ENCODE peak calls at places on chromosomes 11 and 22, in eight cellular contexts. L is A673; G is body of pancreas; S is AG04449; D is heart left ventricle; W is HFF-Myc; P is aorta; H is CD4-positive, CD25-positive, alpha-beta regulatory T cell. Q is an unnamed sample.

GRCh38 chr22:27179161-27179560 is 521.8 kb downstream of the MIAT start:
- DNase-seq in H (no peak), S (no peak), P (no peak), G (no peak), W (no peak), L (no peak), D (no peak), Q (no peak)

GRCh38 chr11:122663764-122664163 is 8.2 kb downstream of the UBASH3B start:
- DNase-seq in W (no peak), P (peak; percentile 20), D (no peak), G (no peak), L (no peak), S (no peak), H (no peak), Q (no peak)

GRCh38 chr22:30601464-30601863 is 5.5 kb upstream of the TCN2 start:
- DNase-seq in D (no peak), H (no peak), W (no peak), L (no peak), G (no peak), P (no peak), S (no peak), Q (no peak)

GRCh38 chr11:61957028-61957770 is 7.0 kb downstream of the BEST1 start:
- DNase-seq in H (no peak), W (no peak), P (peak; percentile 52), D (no peak), G (no peak), S (no peak), L (no peak), Q (no peak)

GRCh38 chr11:72231396-72232259 is 7.1 kb downstream of the INPPL1 start:
- DNase-seq in W (no peak), G (no peak), S (no peak), D (peak; percentile 72), P (no peak), L (no peak), H (no peak), Q (no peak)

GRCh38 chr11:2578006-2578933 is 121.5 kb downstream of the KCNQ1OT1 start:
- DNase-seq in L (no peak), W (no peak), D (peak; percentile 19), S (no peak), P (peak; percentile 66), H (no peak), G (peak; percentile 14), Q (no peak)

GRCh38 chr11:74474316-74474715 is 7.0 kb upstream of the KCNE3 start:
- DNase-seq in D (no peak), H (no peak), P (peak; percentile 55), S (no peak), W (no peak), L (no peak), G (no peak), Q (no peak)

GRCh38 chr11:115488945-115489344 is 15.3 kb downstream of the CADM1 start:
- DNase-seq in H (no peak), W (no peak), G (no peak), L (no peak), D (no peak), P (no peak), S (peak; percentile 81), Q (no peak)

GRCh38 chr22:46568102-46568809 is 30.8 kb upstream of the CELSR1 start:
- DNase-seq in D (no peak), H (no peak), W (no peak), P (peak; percentile 73), G (no peak), S (no peak), L (no peak), Q (no peak)

GRCh38 chr11:128054323-128054910 is 532.9 kb downstream of the ETS1 start:
- DNase-seq in W (peak; percentile 19), P (no peak), H (no peak), L (no peak), G (no peak), D (no peak), S (no peak), Q (no peak)

GRCh38 chr11:38274031-38274430 is 1676.0 kb upstream of the RAG2 start:
- DNase-seq in L (peak; percentile 17), D (no peak), H (no peak), P (no peak), W (no peak), S (no peak), G (no peak), Q (no peak)

GRCh38 chr11:130737866-130738431 is 178.3 kb downstream of the SNX19 start:
- DNase-seq in G (peak; percentile 23), P (peak; percentile 79), D (peak; percentile 86), W (peak; percentile 61), S (peak; percentile 57), L (no peak), H (no peak), Q (peak; percentile 45)

GRCh38 chr11:20584093-20584774 is 15.2 kb upstream of the SLC6A5 start:
- DNase-seq in S (no peak), W (no peak), G (no peak), H (no peak), P (no peak), D (no peak), L (no peak), Q (no peak)

GRCh38 chr11:86799680-86800075 is 664 bp upstream of the PRSS23 start:
- DNase-seq in H (no peak), P (no peak), L (no peak), D (peak; percentile 38), G (no peak), W (no peak), S (no peak), Q (peak; percentile 41)

GRCh38 chr11:97883086-97883485 is 1137.7 kb upstream of the CNTN5 start:
- DNase-seq in D (no peak), W (no peak), L (no peak), G (no peak), S (no peak), H (no peak), P (no peak), Q (no peak)

GRCh38 chr11:19715373-19715772 is 2.7 kb downstream of the NAV2 start:
- DNase-seq in D (peak; percentile 33), G (no peak), P (no peak), L (no peak), H (no peak), S (peak; percentile 83), W (no peak), Q (peak; percentile 56)

GRCh38 chr11:42023267-42023666 is 563.8 kb upstream of the LRRC4C start:
- DNase-seq in W (no peak), S (no peak), H (no peak), G (no peak), L (peak; percentile 3), P (no peak), D (no peak), Q (no peak)

GRCh38 chr22:32587449-32587848 is 112.8 kb downstream of the FBXO7 start:
- DNase-seq in D (peak; percentile 56), W (no peak), S (no peak), G (peak; percentile 26), H (no peak), P (no peak), L (no peak), Q (peak; percentile 86)

GRCh38 chr22:29308148-29308790 is 1.8 kb downstream of the GAS2L1 start:
- DNase-seq in P (peak; percentile 77), H (no peak), G (no peak), L (no peak), D (peak; percentile 52), W (no peak), S (no peak), Q (no peak)
- H3K4me3 ChIP-seq in P (no peak overlapping the region), H (no peak overlapping the region), G (no peak overlapping the region), L (peak overlapping the region; percentile 60), D (peak overlapping the region; percentile 98), W (peak overlapping the region; percentile 76), S (peak overlapping the region; percentile 12), Q (no peak overlapping the region)

DNA sequence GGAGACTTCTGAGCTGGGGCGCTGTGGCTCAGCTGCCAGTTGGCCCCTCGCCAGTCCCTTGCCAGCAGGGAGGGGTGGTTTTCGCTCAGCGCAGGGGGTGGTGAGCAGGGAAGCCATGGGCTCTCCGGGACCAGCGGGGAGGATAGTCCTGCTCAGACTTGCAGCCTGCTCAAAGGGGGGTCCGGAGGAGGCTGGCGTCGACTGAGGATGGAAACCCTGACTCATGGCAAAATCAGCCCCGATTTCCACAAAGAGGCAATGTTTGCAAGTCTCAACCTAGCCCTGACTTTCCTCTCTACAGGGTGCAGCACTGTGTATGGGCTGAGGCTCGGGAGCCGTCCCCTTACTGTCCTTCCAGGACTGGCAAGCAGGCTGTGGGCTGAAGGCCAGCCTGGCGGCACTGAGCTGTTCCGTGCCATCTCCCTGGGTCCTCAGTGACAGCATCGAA is 35.1 kb downstream of the FBLN1 start:
- DNase-seq in P (peak; percentile 92), L (peak; percentile 95), G (peak; percentile 20), W (no peak), H (no peak), S (no peak), D (peak; percentile 62), Q (peak; percentile 90)
- H3K4me3 ChIP-seq in P (no peak overlapping the region), L (peak overlapping the region; percentile 13), G (no peak overlapping the region), W (no peak overlapping the region), H (no peak overlapping the region), S (peak overlapping the region; percentile 6), D (no peak overlapping the region), Q (no peak overlapping the region)

GRCh38 chr11:28298209-28298608 is 190.0 kb downstream of the METTL15 start:
- DNase-seq in D (no peak), W (no peak), H (no peak), G (no peak), P (no peak), L (no peak), S (no peak), Q (no peak)

DNA sequence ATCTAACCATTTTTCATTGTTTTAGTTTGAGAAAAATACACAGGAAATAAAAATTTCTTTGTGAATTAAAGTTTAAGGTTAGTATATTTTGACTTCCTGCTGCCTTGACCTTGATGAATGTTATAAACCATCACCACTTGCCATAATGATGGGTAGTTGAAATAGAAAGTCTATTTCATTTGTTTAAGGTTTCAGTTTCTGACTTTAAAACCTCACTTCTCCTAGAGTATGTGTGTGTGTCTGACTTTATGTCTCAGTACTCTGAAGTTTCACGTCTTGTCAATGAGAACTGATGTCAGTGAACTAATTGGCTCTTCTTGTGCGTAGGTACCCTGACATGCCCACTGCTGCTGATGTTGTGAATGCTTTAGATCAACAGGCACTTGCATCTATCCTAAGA is 188.2 kb downstream of the METTL15 start:
- DNase-seq in W (no peak), H (no peak), L (no peak), S (no peak), D (no peak), G (no peak), P (no peak), Q (no peak)
- H3K4me3 ChIP-seq in W (no peak overlapping the region), H (no peak overlapping the region), L (no peak overlapping the region), S (no peak overlapping the region), D (no peak overlapping the region), G (no peak overlapping the region), P (no peak overlapping the region), Q (no peak overlapping the region)

DNA sequence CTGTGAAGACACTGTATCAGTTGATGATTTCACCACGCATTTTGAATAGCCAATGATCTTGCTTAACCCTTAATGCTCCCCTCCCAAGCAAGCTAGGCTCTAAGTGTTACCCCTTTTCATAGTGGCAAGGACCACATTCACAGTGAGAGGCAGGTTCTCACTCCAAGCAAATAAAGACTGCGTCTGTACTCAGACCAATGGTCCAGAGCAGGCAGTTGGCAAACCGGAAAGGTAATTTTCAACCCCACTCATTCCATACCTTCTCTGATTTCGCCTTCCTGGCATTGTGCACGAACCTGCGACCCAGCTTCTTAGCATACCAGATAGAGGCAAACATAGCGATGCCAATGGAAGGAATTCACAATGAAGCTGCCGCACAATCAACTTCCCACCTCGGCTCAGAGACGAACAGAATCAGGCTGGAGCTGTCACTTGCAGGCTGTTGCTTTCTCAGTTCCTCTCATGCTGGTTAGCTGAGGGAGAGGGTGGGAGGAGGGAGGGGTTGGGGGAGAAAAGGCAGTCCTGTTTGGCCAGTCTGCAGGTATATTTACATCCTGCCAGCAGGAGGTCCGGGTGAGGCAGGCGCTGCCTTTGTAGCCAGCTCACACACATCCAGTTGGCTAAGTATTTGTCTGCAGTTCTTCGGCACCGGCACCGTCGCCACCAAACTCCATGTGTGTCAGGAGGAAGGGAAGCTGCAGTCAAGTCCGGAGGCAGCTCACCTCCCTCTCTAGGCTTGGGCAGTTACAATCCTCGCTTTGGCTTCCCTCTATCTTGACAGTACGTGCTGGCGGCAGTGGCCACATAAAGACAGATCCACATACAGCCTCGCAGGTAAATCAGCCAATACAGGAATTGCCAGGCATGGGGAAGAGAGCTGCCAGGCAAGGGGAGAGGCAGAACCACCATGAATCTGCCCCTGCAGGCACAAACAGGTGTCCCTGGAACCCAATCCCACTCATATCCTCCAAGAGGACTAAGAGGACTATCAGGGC is 1151.3 kb upstream of the CCDC90B start:
- DNase-seq in W (no peak), P (no peak), D (peak; percentile 23), G (peak; percentile 86), L (no peak), H (no peak), S (no peak), Q (no peak)
- H3K4me3 ChIP-seq in W (no peak overlapping the region), P (no peak overlapping the region), D (peak overlapping the region; percentile 30), G (no peak overlapping the region), L (no peak overlapping the region), H (no peak overlapping the region), S (no peak overlapping the region), Q (no peak overlapping the region)

Q was measured in cardiac muscle cell.